ENCODE peak calls at places on chromosomes 1 and 21, in five cellular contexts. Y is HCT116, O is HepG2, K is GM12878, P is upper lobe of left lung. B is an unnamed sample.

GRCh38 chr21:44927587-44928461 is 7.1 kb upstream of the ITGB2 start:
- ATAC-seq in Y (peak), O (peak), K (peak), P (peak), B (peak)

GRCh38 chr1:222546548-222547259 is 1.2 kb downstream of the HHIPL2 start:
- ATAC-seq in Y (no peak), O (peak), K (no peak), P (peak), B (no peak)

GRCh38 chr1:117795792-117796191 is 133.6 kb downstream of the GDAP2 start:
- ATAC-seq in Y (no peak), O (no peak), K (no peak), P (no peak), B (no peak)

GRCh38 chr1:206631085-206631509 is 4.2 kb upstream of the DYRK3 start:
- ATAC-seq in Y (peak), O (peak), K (peak), P (no peak), B (peak)

GRCh38 chr1:79197421-79197820 is 190.9 kb upstream of the ADGRL4 start:
- ATAC-seq in Y (no peak), O (no peak), K (peak), P (no peak), B (no peak)

GRCh38 chr1:28761189-28761588 is 24.4 kb downstream of the YTHDF2 start:
- ATAC-seq in Y (no peak), O (no peak), K (no peak), P (no peak), B (no peak)

GRCh38 chr1:22983944-22984343 is 11.3 kb upstream of the LACTBL1 start:
- ATAC-seq in Y (no peak), O (no peak), K (no peak), P (no peak), B (no peak)

GRCh38 chr1:201348211-201348566 is 29.3 kb downstream of the TNNT2 start:
- ATAC-seq in Y (peak), O (peak), K (peak), P (no peak), B (no peak)

GRCh38 chr1:166237675-166238074 is 70.9 kb upstream of the FAM78B start:
- ATAC-seq in Y (no peak), O (no peak), K (no peak), P (no peak), B (no peak)

DNA sequence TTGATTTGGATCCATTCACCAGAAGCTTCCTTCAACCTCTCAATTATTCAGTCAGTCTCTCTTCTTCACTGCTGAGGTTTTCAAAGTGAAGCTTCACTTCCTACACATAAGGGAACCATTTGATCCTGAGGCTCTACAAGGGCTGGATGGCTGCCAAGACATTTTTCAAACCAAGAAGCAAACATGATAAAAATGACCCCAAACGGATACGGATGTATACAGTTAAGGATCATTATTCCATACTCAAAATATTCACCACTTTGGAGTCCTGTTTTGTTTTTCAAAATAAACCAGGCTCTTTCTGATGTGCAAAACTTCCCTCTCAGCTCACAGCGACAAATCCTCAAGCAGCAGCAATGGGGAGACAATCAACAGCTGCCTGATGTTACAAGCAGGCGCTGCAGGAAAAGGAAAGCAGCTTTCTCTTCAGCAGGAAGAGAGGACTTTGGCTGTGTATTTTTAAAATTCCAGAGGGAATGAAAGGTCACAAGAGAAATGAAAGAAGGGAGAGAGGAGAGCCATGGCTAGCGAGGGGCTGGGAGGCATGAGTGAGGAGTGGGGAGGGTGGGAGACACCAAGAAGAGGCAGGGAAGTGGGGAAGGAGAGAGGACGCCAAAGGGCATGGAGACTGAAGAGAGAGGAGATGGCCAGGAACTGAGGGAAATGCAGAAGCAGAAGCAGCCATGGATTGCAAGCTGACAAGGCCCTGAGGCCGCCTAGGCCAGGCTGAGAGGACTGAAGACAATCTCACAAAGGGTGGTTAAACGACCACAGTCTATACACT is 145.4 kb downstream of the SLC45A1 start:
- ATAC-seq in Y (no peak), O (peak), K (no peak), P (peak), B (peak)
- TF ChIP-seq POLR2AphosphoS5 in Y (no peak), O (no peak), K (no peak), P (peak), B (no peak)

GRCh38 chr1:7388488-7389185 is 382.5 kb upstream of the VAMP3 start:
- ATAC-seq in Y (no peak), O (no peak), K (no peak), P (peak), B (peak)
- TF ChIP-seq POLR2AphosphoS5 in Y (no peak), O (no peak), K (no peak), P (no peak), B (peak)

GRCh38 chr1:6599141-6599975 is 3.3 kb downstream of the KLHL21 start:
- ATAC-seq in Y (no peak), O (no peak), K (peak), P (no peak), B (no peak)
- TF ChIP-seq POLR2AphosphoS5 in Y (no peak), O (no peak), K (no peak), P (peak), B (no peak)

GRCh38 chr21:25964009-25964408 is 206.6 kb downstream of the APP start:
- ATAC-seq in Y (peak), O (no peak), K (no peak), P (peak), B (peak)
- TF ChIP-seq POLR2AphosphoS5 in Y (no peak), O (no peak), K (no peak), P (peak), B (peak)

GRCh38 chr1:37692078-37692833 is at the start of gene CDCA8:
- ATAC-seq in Y (peak), O (peak), K (peak), P (peak), B (peak)
- TF ChIP-seq POLR2AphosphoS5 in Y (peak), O (peak), K (peak), P (peak), B (peak)

GRCh38 chr1:175317795-175318194 is 125.2 kb upstream of the KIAA0040 start:
- ATAC-seq in Y (no peak), O (no peak), K (no peak), P (peak), B (peak)
- TF ChIP-seq POLR2AphosphoS5 in Y (no peak), O (no peak), K (no peak), P (peak), B (peak)

GRCh38 chr1:67376381-67376780 is 53.8 kb downstream of the SERBP1 start:
- ATAC-seq in Y (no peak), O (no peak), K (no peak), P (no peak), B (no peak)

GRCh38 chr1:67383999-67384638 is 46.1 kb downstream of the SERBP1 start:
- ATAC-seq in Y (no peak), O (no peak), K (no peak), P (no peak), B (no peak)

GRCh38 chr1:67377253-67377652 is 52.9 kb downstream of the SERBP1 start:
- ATAC-seq in Y (no peak), O (no peak), K (no peak), P (no peak), B (no peak)

GRCh38 chr1:67382292-67382691 is 47.9 kb downstream of the SERBP1 start:
- ATAC-seq in Y (no peak), O (no peak), K (no peak), P (no peak), B (peak)
- TF ChIP-seq POLR2AphosphoS5 in Y (no peak), O (no peak), K (no peak), P (no peak), B (no peak)

GRCh38 chr1:85563139-85563538 is 17.4 kb upstream of the CCN1 start:
- ATAC-seq in Y (no peak), O (no peak), K (no peak), P (no peak), B (no peak)
- TF ChIP-seq POLR2AphosphoS5 in Y (no peak), O (no peak), K (no peak), P (no peak), B (no peak)

GRCh38 chr1:7106442-7107108 is 321.3 kb downstream of the CAMTA1 start:
- ATAC-seq in Y (no peak), O (no peak), K (no peak), P (no peak), B (no peak)
- TF ChIP-seq POLR2AphosphoS5 in Y (no peak), O (no peak), K (no peak), P (no peak), B (no peak)